ENCODE peak calls at places on chromosomes 5 and 9, in eight cellular contexts. One of them, this sample, is unnamed.
A peak's percentile ranks its signal among the peaks of the same experiment; 100 is the strongest.

GRCh38 chr9:137041134-137041533 is 4.8 kb downstream of the NPDC1 start:
- DNase-seq in chondrocyte: no peak
- DNase-seq in C1 segment of cervical spinal cord: no peak
- DNase-seq in activated CD4-positive, alpha-beta T cell treated with anti-CD3 and anti-CD28 coated beads for 24 hours: no peak
- DNase-seq in activated CD4-positive, CD25-positive, alpha-beta regulatory T cell treated with anti-CD3 and anti-CD28 coated beads, Interleukin-2, amount 50 U/mL, for 72 hours: no peak
- DNase-seq in substantia nigra: no peak
- DNase-seq in activated T-cell treated with anti-CD3 and anti-CD28 coated beads, Interleukin-2, amount 50 U/mL, for 72 hours: no peak
- DNase-seq in SW480: no peak
- DNase-seq in this sample: no peak

GRCh38 chr5:1208743-1209551 is 7.6 kb downstream of the SLC6A19 start:
- DNase-seq in chondrocyte: peak; percentile 88
- DNase-seq in activated CD4-positive, alpha-beta T cell treated with anti-CD3 and anti-CD28 coated beads for 24 hours: no peak
- DNase-seq in SW480: no peak
- DNase-seq in activated CD4-positive, CD25-positive, alpha-beta regulatory T cell treated with anti-CD3 and anti-CD28 coated beads, Interleukin-2, amount 50 U/mL, for 72 hours: no peak
- DNase-seq in substantia nigra: no peak
- DNase-seq in activated T-cell treated with anti-CD3 and anti-CD28 coated beads, Interleukin-2, amount 50 U/mL, for 72 hours: no peak
- DNase-seq in C1 segment of cervical spinal cord: no peak
- DNase-seq in this sample: no peak

GRCh38 chr9:6632516-6633328 is 12.8 kb downstream of the GLDC start:
- DNase-seq in SW480: peak; percentile 73
- DNase-seq in activated CD4-positive, CD25-positive, alpha-beta regulatory T cell treated with anti-CD3 and anti-CD28 coated beads, Interleukin-2, amount 50 U/mL, for 72 hours: no peak
- DNase-seq in substantia nigra: no peak
- DNase-seq in chondrocyte: no peak
- DNase-seq in C1 segment of cervical spinal cord: no peak
- DNase-seq in activated CD4-positive, alpha-beta T cell treated with anti-CD3 and anti-CD28 coated beads for 24 hours: no peak
- DNase-seq in activated T-cell treated with anti-CD3 and anti-CD28 coated beads, Interleukin-2, amount 50 U/mL, for 72 hours: no peak
- DNase-seq in this sample: peak; percentile 72

GRCh38 chr5:173474881-173475287 is 141.6 kb downstream of the BOD1 start:
- DNase-seq in C1 segment of cervical spinal cord: no peak
- DNase-seq in substantia nigra: no peak
- DNase-seq in activated T-cell treated with anti-CD3 and anti-CD28 coated beads, Interleukin-2, amount 50 U/mL, for 72 hours: no peak
- DNase-seq in activated CD4-positive, CD25-positive, alpha-beta regulatory T cell treated with anti-CD3 and anti-CD28 coated beads, Interleukin-2, amount 50 U/mL, for 72 hours: no peak
- DNase-seq in activated CD4-positive, alpha-beta T cell treated with anti-CD3 and anti-CD28 coated beads for 24 hours: no peak
- DNase-seq in chondrocyte: no peak
- DNase-seq in SW480: no peak
- DNase-seq in this sample: no peak

GRCh38 chr5:42943931-42944631 is 96.0 kb downstream of the ANXA2R start:
- DNase-seq in activated CD4-positive, alpha-beta T cell treated with anti-CD3 and anti-CD28 coated beads for 24 hours: no peak
- DNase-seq in chondrocyte: no peak
- DNase-seq in SW480: no peak
- DNase-seq in substantia nigra: no peak
- DNase-seq in C1 segment of cervical spinal cord: no peak
- DNase-seq in activated T-cell treated with anti-CD3 and anti-CD28 coated beads, Interleukin-2, amount 50 U/mL, for 72 hours: no peak
- DNase-seq in activated CD4-positive, CD25-positive, alpha-beta regulatory T cell treated with anti-CD3 and anti-CD28 coated beads, Interleukin-2, amount 50 U/mL, for 72 hours: no peak
- DNase-seq in this sample: no peak

GRCh38 chr9:7756088-7756487 is 43.5 kb downstream of the DMAC1 start:
- DNase-seq in activated CD4-positive, CD25-positive, alpha-beta regulatory T cell treated with anti-CD3 and anti-CD28 coated beads, Interleukin-2, amount 50 U/mL, for 72 hours: no peak
- DNase-seq in chondrocyte: no peak
- DNase-seq in activated CD4-positive, alpha-beta T cell treated with anti-CD3 and anti-CD28 coated beads for 24 hours: no peak
- DNase-seq in activated T-cell treated with anti-CD3 and anti-CD28 coated beads, Interleukin-2, amount 50 U/mL, for 72 hours: peak; percentile 29
- DNase-seq in substantia nigra: no peak
- DNase-seq in SW480: no peak
- DNase-seq in C1 segment of cervical spinal cord: no peak
- DNase-seq in this sample: peak; percentile 8

GRCh38 chr9:127027694-127028093 is 94.7 kb downstream of the ANGPTL2 start:
- DNase-seq in activated CD4-positive, alpha-beta T cell treated with anti-CD3 and anti-CD28 coated beads for 24 hours: no peak
- DNase-seq in SW480: no peak
- DNase-seq in activated CD4-positive, CD25-positive, alpha-beta regulatory T cell treated with anti-CD3 and anti-CD28 coated beads, Interleukin-2, amount 50 U/mL, for 72 hours: no peak
- DNase-seq in activated T-cell treated with anti-CD3 and anti-CD28 coated beads, Interleukin-2, amount 50 U/mL, for 72 hours: no peak
- DNase-seq in substantia nigra: no peak
- DNase-seq in C1 segment of cervical spinal cord: no peak
- DNase-seq in chondrocyte: no peak
- DNase-seq in this sample: no peak

GRCh38 chr5:140205216-140205615 is 30.2 kb downstream of the CYSTM1 start:
- DNase-seq in activated CD4-positive, CD25-positive, alpha-beta regulatory T cell treated with anti-CD3 and anti-CD28 coated beads, Interleukin-2, amount 50 U/mL, for 72 hours: no peak
- DNase-seq in activated CD4-positive, alpha-beta T cell treated with anti-CD3 and anti-CD28 coated beads for 24 hours: no peak
- DNase-seq in SW480: no peak
- DNase-seq in activated T-cell treated with anti-CD3 and anti-CD28 coated beads, Interleukin-2, amount 50 U/mL, for 72 hours: no peak
- DNase-seq in chondrocyte: no peak
- DNase-seq in C1 segment of cervical spinal cord: no peak
- DNase-seq in substantia nigra: no peak
- DNase-seq in this sample: no peak

GRCh38 chr5:139648205-139649081 is at the start of gene CXXC5:
- DNase-seq in activated T-cell treated with anti-CD3 and anti-CD28 coated beads, Interleukin-2, amount 50 U/mL, for 72 hours: peak; percentile 71
- DNase-seq in chondrocyte: peak; percentile 96
- DNase-seq in C1 segment of cervical spinal cord: peak; percentile 78
- DNase-seq in activated CD4-positive, CD25-positive, alpha-beta regulatory T cell treated with anti-CD3 and anti-CD28 coated beads, Interleukin-2, amount 50 U/mL, for 72 hours: no peak
- DNase-seq in SW480: peak; percentile 90
- DNase-seq in substantia nigra: peak; percentile 78
- DNase-seq in activated CD4-positive, alpha-beta T cell treated with anti-CD3 and anti-CD28 coated beads for 24 hours: no peak
- DNase-seq in this sample: no peak

This sample was measured in GM18507.